ENCODE peak calls at places on chromosome 16, in seven cellular contexts. One of them, this sample, is unnamed.

GRCh38 chr16:29790949-29791844 is 646 bp downstream of the KIF22 start:
- DNase-seq in CD8-positive, alpha-beta memory T cell: no peak
- DNase-seq in NCI-H1048: no peak
- DNase-seq in occipital lobe: no peak
- DNase-seq in HTR-8/SVneo: no peak
- DNase-seq in WTC11: no peak
- DNase-seq in testis: no peak
- DNase-seq in this sample: no peak

GRCh38 chr16:27429981-27430441 is 28.0 kb downstream of the IL21R start:
- DNase-seq in CD8-positive, alpha-beta memory T cell: no peak
- DNase-seq in NCI-H1048: no peak
- DNase-seq in occipital lobe: no peak
- DNase-seq in HTR-8/SVneo: no peak
- DNase-seq in WTC11: no peak
- DNase-seq in testis: peak
- DNase-seq in this sample: no peak

GRCh38 chr16:15618392-15618791 is 24.6 kb downstream of the MARF1 start:
- DNase-seq in CD8-positive, alpha-beta memory T cell: no peak
- DNase-seq in NCI-H1048: no peak
- DNase-seq in occipital lobe: no peak
- DNase-seq in HTR-8/SVneo: peak
- DNase-seq in WTC11: no peak
- DNase-seq in testis: no peak
- DNase-seq in this sample: no peak

GRCh38 chr16:86579268-86580062 is 1.1 kb downstream of the FOXL1 start:
- DNase-seq in CD8-positive, alpha-beta memory T cell: no peak
- DNase-seq in NCI-H1048: no peak
- DNase-seq in occipital lobe: no peak
- DNase-seq in HTR-8/SVneo: no peak
- DNase-seq in WTC11: peak
- DNase-seq in testis: no peak
- DNase-seq in this sample: no peak

GRCh38 chr16:57257455-57258070 is 12.5 kb downstream of the ARL2BP start:
- DNase-seq in CD8-positive, alpha-beta memory T cell: no peak
- DNase-seq in NCI-H1048: no peak
- DNase-seq in occipital lobe: no peak
- DNase-seq in HTR-8/SVneo: no peak
- DNase-seq in WTC11: no peak
- DNase-seq in testis: no peak
- DNase-seq in this sample: no peak

GRCh38 chr16:51151951-51152663 is 1.0 kb upstream of the SALL1 start:
- DNase-seq in CD8-positive, alpha-beta memory T cell: no peak
- DNase-seq in NCI-H1048: peak
- DNase-seq in occipital lobe: peak
- DNase-seq in HTR-8/SVneo: no peak
- DNase-seq in WTC11: peak
- DNase-seq in testis: peak
- DNase-seq in this sample: no peak

GRCh38 chr16:70162041-70162451 is 11.5 kb upstream of the CLEC18C start:
- DNase-seq in CD8-positive, alpha-beta memory T cell: no peak
- DNase-seq in NCI-H1048: no peak
- DNase-seq in occipital lobe: no peak
- DNase-seq in HTR-8/SVneo: peak
- DNase-seq in WTC11: no peak
- DNase-seq in testis: peak
- DNase-seq in this sample: no peak

GRCh38 chr16:80085606-80086005 is 455.2 kb upstream of the DYNLRB2 start:
- DNase-seq in CD8-positive, alpha-beta memory T cell: no peak
- DNase-seq in NCI-H1048: no peak
- DNase-seq in occipital lobe: no peak
- DNase-seq in HTR-8/SVneo: no peak
- DNase-seq in WTC11: no peak
- DNase-seq in testis: no peak
- DNase-seq in this sample: no peak

GRCh38 chr16:16030449-16030848 is 81.0 kb downstream of the ABCC1 start:
- DNase-seq in CD8-positive, alpha-beta memory T cell: no peak
- DNase-seq in NCI-H1048: no peak
- DNase-seq in occipital lobe: no peak
- DNase-seq in HTR-8/SVneo: no peak
- DNase-seq in WTC11: no peak
- DNase-seq in testis: no peak
- DNase-seq in this sample: no peak

GRCh38 chr16:733382-734207 is 6.7 kb downstream of the HAGHL start:
- DNase-seq in CD8-positive, alpha-beta memory T cell: no peak
- DNase-seq in NCI-H1048: no peak
- DNase-seq in occipital lobe: no peak
- DNase-seq in HTR-8/SVneo: no peak
- DNase-seq in WTC11: peak
- DNase-seq in testis: no peak
- DNase-seq in this sample: no peak

GRCh38 chr16:84841787-84842300 is 22.1 kb downstream of the CRISPLD2 start:
- DNase-seq in CD8-positive, alpha-beta memory T cell: no peak
- DNase-seq in NCI-H1048: no peak
- DNase-seq in occipital lobe: no peak
- DNase-seq in HTR-8/SVneo: no peak
- DNase-seq in WTC11: peak
- DNase-seq in testis: no peak
- DNase-seq in this sample: no peak

GRCh38 chr16:25135239-25135878 is 23.8 kb downstream of the LCMT1 start:
- DNase-seq in CD8-positive, alpha-beta memory T cell: no peak
- DNase-seq in NCI-H1048: no peak
- DNase-seq in occipital lobe: no peak
- DNase-seq in HTR-8/SVneo: no peak
- DNase-seq in WTC11: no peak
- DNase-seq in testis: no peak
- DNase-seq in this sample: no peak

GRCh38 chr16:57619133-57619605 is 9.3 kb upstream of the ADGRG1 start:
- DNase-seq in CD8-positive, alpha-beta memory T cell: no peak
- DNase-seq in NCI-H1048: no peak
- DNase-seq in occipital lobe: no peak
- DNase-seq in HTR-8/SVneo: no peak
- DNase-seq in WTC11: no peak
- DNase-seq in testis: no peak
- DNase-seq in this sample: no peak

GRCh38 chr16:85663891-85664321 is 24.8 kb downstream of the GINS2 start:
- DNase-seq in CD8-positive, alpha-beta memory T cell: no peak
- DNase-seq in NCI-H1048: no peak
- DNase-seq in occipital lobe: no peak
- DNase-seq in HTR-8/SVneo: no peak
- DNase-seq in WTC11: no peak
- DNase-seq in testis: peak
- DNase-seq in this sample: peak

GRCh38 chr16:83513006-83513755 is 294.6 kb upstream of the HSBP1 start:
- DNase-seq in CD8-positive, alpha-beta memory T cell: no peak
- DNase-seq in NCI-H1048: no peak
- DNase-seq in occipital lobe: no peak
- DNase-seq in HTR-8/SVneo: peak
- DNase-seq in WTC11: no peak
- DNase-seq in testis: no peak
- DNase-seq in this sample: no peak

GRCh38 chr16:13561276-13561675 is 358.7 kb upstream of the ERCC4 start:
- DNase-seq in CD8-positive, alpha-beta memory T cell: no peak
- DNase-seq in NCI-H1048: no peak
- DNase-seq in occipital lobe: no peak
- DNase-seq in HTR-8/SVneo: no peak
- DNase-seq in WTC11: no peak
- DNase-seq in testis: no peak
- DNase-seq in this sample: no peak

GRCh38 chr16:25027281-25027680 is 12.1 kb upstream of the ARHGAP17 start:
- DNase-seq in CD8-positive, alpha-beta memory T cell: no peak
- DNase-seq in NCI-H1048: no peak
- DNase-seq in occipital lobe: no peak
- DNase-seq in HTR-8/SVneo: no peak
- DNase-seq in WTC11: no peak
- DNase-seq in testis: no peak
- DNase-seq in this sample: no peak

GRCh38 chr16:29748077-29748759 is 2.4 kb upstream of the C16orf54 start:
- DNase-seq in CD8-positive, alpha-beta memory T cell: no peak
- DNase-seq in NCI-H1048: no peak
- DNase-seq in occipital lobe: no peak
- DNase-seq in HTR-8/SVneo: no peak
- DNase-seq in WTC11: no peak
- DNase-seq in testis: no peak
- DNase-seq in this sample: no peak

GRCh38 chr16:13902677-13903076 is 17.3 kb upstream of the ERCC4 start:
- DNase-seq in CD8-positive, alpha-beta memory T cell: no peak
- DNase-seq in NCI-H1048: no peak
- DNase-seq in occipital lobe: no peak
- DNase-seq in HTR-8/SVneo: no peak
- DNase-seq in WTC11: no peak
- DNase-seq in testis: no peak
- DNase-seq in this sample: no peak

GRCh38 chr16:1510941-1511351 is 17.8 kb downstream of the TELO2 start:
- DNase-seq in CD8-positive, alpha-beta memory T cell: no peak
- DNase-seq in NCI-H1048: no peak
- DNase-seq in occipital lobe: no peak
- DNase-seq in HTR-8/SVneo: no peak
- DNase-seq in WTC11: peak
- DNase-seq in testis: no peak
- DNase-seq in this sample: no peak

GRCh38 chr16:57630931-57631845 is 2.8 kb downstream of the ADGRG1 start:
- DNase-seq in CD8-positive, alpha-beta memory T cell: no peak
- DNase-seq in NCI-H1048: no peak
- DNase-seq in occipital lobe: peak
- DNase-seq in HTR-8/SVneo: no peak
- DNase-seq in WTC11: no peak
- DNase-seq in testis: peak
- DNase-seq in this sample: no peak

GRCh38 chr16:62408760-62409159 is 372.5 kb upstream of the CDH8 start:
- DNase-seq in CD8-positive, alpha-beta memory T cell: no peak
- DNase-seq in NCI-H1048: no peak
- DNase-seq in occipital lobe: no peak
- DNase-seq in HTR-8/SVneo: no peak
- DNase-seq in WTC11: peak
- DNase-seq in testis: no peak
- DNase-seq in this sample: no peak

GRCh38 chr16:88759245-88759975 is 25.6 kb downstream of the PIEZO1 start:
- DNase-seq in CD8-positive, alpha-beta memory T cell: peak
- DNase-seq in NCI-H1048: no peak
- DNase-seq in occipital lobe: no peak
- DNase-seq in HTR-8/SVneo: no peak
- DNase-seq in WTC11: peak
- DNase-seq in testis: peak
- DNase-seq in this sample: no peak

GRCh38 chr16:626787-627457 is 3.9 kb upstream of the WFIKKN1 start:
- DNase-seq in CD8-positive, alpha-beta memory T cell: no peak
- DNase-seq in NCI-H1048: no peak
- DNase-seq in occipital lobe: peak
- DNase-seq in HTR-8/SVneo: peak
- DNase-seq in WTC11: no peak
- DNase-seq in testis: no peak
- DNase-seq in this sample: peak

GRCh38 chr16:82671743-82672142 is 45.0 kb downstream of the CDH13 start:
- DNase-seq in CD8-positive, alpha-beta memory T cell: peak
- DNase-seq in NCI-H1048: no peak
- DNase-seq in occipital lobe: no peak
- DNase-seq in HTR-8/SVneo: no peak
- DNase-seq in WTC11: peak
- DNase-seq in testis: no peak
- DNase-seq in this sample: no peak

GRCh38 chr16:53773150-53773846 is 69.3 kb downstream of the FTO start:
- DNase-seq in CD8-positive, alpha-beta memory T cell: no peak
- DNase-seq in NCI-H1048: no peak
- DNase-seq in occipital lobe: peak
- DNase-seq in HTR-8/SVneo: peak
- DNase-seq in WTC11: peak
- DNase-seq in testis: peak
- DNase-seq in this sample: no peak

GRCh38 chr16:23527961-23528634 is 17.8 kb upstream of the GGA2 start:
- DNase-seq in CD8-positive, alpha-beta memory T cell: no peak
- DNase-seq in NCI-H1048: no peak
- DNase-seq in occipital lobe: no peak
- DNase-seq in HTR-8/SVneo: no peak
- DNase-seq in WTC11: no peak
- DNase-seq in testis: no peak
- DNase-seq in this sample: no peak

GRCh38 chr16:80682435-80683070 is 121.8 kb downstream of the CDYL2 start:
- DNase-seq in CD8-positive, alpha-beta memory T cell: no peak
- DNase-seq in NCI-H1048: no peak
- DNase-seq in occipital lobe: peak
- DNase-seq in HTR-8/SVneo: peak
- DNase-seq in WTC11: no peak
- DNase-seq in testis: no peak
- DNase-seq in this sample: no peak

GRCh38 chr16:86963600-86964575 is 353.3 kb downstream of the C16orf95 start:
- DNase-seq in CD8-positive, alpha-beta memory T cell: no peak
- DNase-seq in NCI-H1048: no peak
- DNase-seq in occipital lobe: no peak
- DNase-seq in HTR-8/SVneo: no peak
- DNase-seq in WTC11: no peak
- DNase-seq in testis: no peak
- DNase-seq in this sample: no peak

GRCh38 chr16:29926675-29927522 is 873 bp upstream of the KCTD13 start:
- DNase-seq in CD8-positive, alpha-beta memory T cell: no peak
- DNase-seq in NCI-H1048: no peak
- DNase-seq in occipital lobe: no peak
- DNase-seq in HTR-8/SVneo: no peak
- DNase-seq in WTC11: no peak
- DNase-seq in testis: peak
- DNase-seq in this sample: no peak

GRCh38 chr16:80775450-80775849 is 28.9 kb downstream of the CDYL2 start:
- DNase-seq in CD8-positive, alpha-beta memory T cell: no peak
- DNase-seq in NCI-H1048: no peak
- DNase-seq in occipital lobe: no peak
- DNase-seq in HTR-8/SVneo: no peak
- DNase-seq in WTC11: no peak
- DNase-seq in testis: no peak
- DNase-seq in this sample: no peak

GRCh38 chr16:50747206-50747956 is 5.5 kb downstream of the CYLD start:
- DNase-seq in CD8-positive, alpha-beta memory T cell: no peak
- DNase-seq in NCI-H1048: no peak
- DNase-seq in occipital lobe: no peak
- DNase-seq in HTR-8/SVneo: no peak
- DNase-seq in WTC11: no peak
- DNase-seq in testis: no peak
- DNase-seq in this sample: no peak

GRCh38 chr16:19304670-19305240 is 19.2 kb downstream of the CLEC19A start:
- DNase-seq in CD8-positive, alpha-beta memory T cell: no peak
- DNase-seq in NCI-H1048: no peak
- DNase-seq in occipital lobe: no peak
- DNase-seq in HTR-8/SVneo: no peak
- DNase-seq in WTC11: no peak
- DNase-seq in testis: no peak
- DNase-seq in this sample: no peak

GRCh38 chr16:66933776-66934137 is 445 bp downstream of the CIAO2B start:
- DNase-seq in CD8-positive, alpha-beta memory T cell: no peak
- DNase-seq in NCI-H1048: no peak
- DNase-seq in occipital lobe: no peak
- DNase-seq in HTR-8/SVneo: peak
- DNase-seq in WTC11: no peak
- DNase-seq in testis: no peak
- DNase-seq in this sample: no peak

GRCh38 chr16:74107795-74108610 is 188.6 kb upstream of the PSMD7 start:
- DNase-seq in CD8-positive, alpha-beta memory T cell: no peak
- DNase-seq in NCI-H1048: no peak
- DNase-seq in occipital lobe: no peak
- DNase-seq in HTR-8/SVneo: peak
- DNase-seq in WTC11: peak
- DNase-seq in testis: peak
- DNase-seq in this sample: no peak

GRCh38 chr16:26651464-26651863 is 415.3 kb upstream of the C16orf82 start:
- DNase-seq in CD8-positive, alpha-beta memory T cell: no peak
- DNase-seq in NCI-H1048: no peak
- DNase-seq in occipital lobe: no peak
- DNase-seq in HTR-8/SVneo: no peak
- DNase-seq in WTC11: no peak
- DNase-seq in testis: no peak
- DNase-seq in this sample: no peak

GRCh38 chr16:56874800-56875199 is 9.8 kb downstream of the SLC12A3 start:
- DNase-seq in CD8-positive, alpha-beta memory T cell: no peak
- DNase-seq in NCI-H1048: no peak
- DNase-seq in occipital lobe: no peak
- DNase-seq in HTR-8/SVneo: no peak
- DNase-seq in WTC11: no peak
- DNase-seq in testis: peak
- DNase-seq in this sample: no peak

GRCh38 chr16:57186630-57187507 is 740 bp downstream of the RSPRY1 start:
- DNase-seq in CD8-positive, alpha-beta memory T cell: no peak
- DNase-seq in NCI-H1048: no peak
- DNase-seq in occipital lobe: no peak
- DNase-seq in HTR-8/SVneo: peak
- DNase-seq in WTC11: no peak
- DNase-seq in testis: peak
- DNase-seq in this sample: no peak